ENCODE peak calls at places on chromosomes 11 and 22, in four cellular contexts. One of them, this sample, is unnamed.

GRCh38 chr22:27982106-27982505 is 63.0 kb upstream of the PITPNB start:
- DNase-seq in GM23338: no peak
- DNase-seq in smooth muscle cell of the brain vasculature: no peak
- DNase-seq in ACHN: no peak
- DNase-seq in this sample: no peak

GRCh38 chr11:44622721-44623258 is 57.3 kb downstream of the CD82 start:
- DNase-seq in ACHN: no peak
- DNase-seq in smooth muscle cell of the brain vasculature: no peak
- DNase-seq in GM23338: no peak
- DNase-seq in this sample: no peak

GRCh38 chr11:120719348-120719747 is 207.8 kb downstream of the GRIK4 start:
- DNase-seq in GM23338: no peak
- DNase-seq in ACHN: no peak
- DNase-seq in smooth muscle cell of the brain vasculature: no peak
- DNase-seq in this sample: no peak

GRCh38 chr22:25488244-25489020 is 76.0 kb upstream of the GRK3 start:
- DNase-seq in ACHN: peak
- DNase-seq in GM23338: no peak
- DNase-seq in smooth muscle cell of the brain vasculature: peak
- DNase-seq in this sample: peak

GRCh38 chr22:49482811-49483210 is 344.9 kb downstream of the BRD1 start:
- DNase-seq in ACHN: no peak
- DNase-seq in smooth muscle cell of the brain vasculature: no peak
- DNase-seq in GM23338: no peak
- DNase-seq in this sample: no peak

GRCh38 chr11:57182896-57183295 is 1.1 kb downstream of the LRRC55 start:
- DNase-seq in ACHN: no peak
- DNase-seq in GM23338: no peak
- DNase-seq in smooth muscle cell of the brain vasculature: no peak
- DNase-seq in this sample: no peak

GRCh38 chr11:6319879-6320410 is 356 bp downstream of the CAVIN3 start:
- DNase-seq in GM23338: peak
- DNase-seq in ACHN: no peak
- DNase-seq in smooth muscle cell of the brain vasculature: peak
- DNase-seq in this sample: peak

GRCh38 chr11:62556872-62557631 is 10.4 kb upstream of the AHNAK start:
- DNase-seq in ACHN: no peak
- DNase-seq in smooth muscle cell of the brain vasculature: no peak
- DNase-seq in GM23338: no peak
- DNase-seq in this sample: peak

GRCh38 chr11:74504100-74504691 is 10.7 kb upstream of the LIPT2 start:
- DNase-seq in ACHN: no peak
- DNase-seq in GM23338: no peak
- DNase-seq in smooth muscle cell of the brain vasculature: no peak
- DNase-seq in this sample: no peak

GRCh38 chr11:128022007-128022368 is 565.4 kb downstream of the ETS1 start:
- DNase-seq in smooth muscle cell of the brain vasculature: no peak
- DNase-seq in ACHN: no peak
- DNase-seq in GM23338: no peak
- DNase-seq in this sample: peak

GRCh38 chr11:75762885-75763284 is 5.7 kb upstream of the DGAT2 start:
- DNase-seq in ACHN: no peak
- DNase-seq in smooth muscle cell of the brain vasculature: no peak
- DNase-seq in GM23338: no peak
- DNase-seq in this sample: no peak

GRCh38 chr22:35467788-35468187 is 67.8 kb downstream of the MCM5 start:
- DNase-seq in GM23338: peak
- DNase-seq in ACHN: no peak
- DNase-seq in smooth muscle cell of the brain vasculature: no peak
- DNase-seq in this sample: no peak

GRCh38 chr11:94933225-94934130 is 39.9 kb downstream of the CWC15 start:
- DNase-seq in smooth muscle cell of the brain vasculature: peak
- DNase-seq in GM23338: no peak
- DNase-seq in ACHN: peak
- DNase-seq in this sample: peak

GRCh38 chr11:117911694-117912093 is 17.5 kb downstream of the TMPRSS13 start:
- DNase-seq in ACHN: no peak
- DNase-seq in smooth muscle cell of the brain vasculature: no peak
- DNase-seq in GM23338: no peak
- DNase-seq in this sample: no peak

GRCh38 chr11:10375280-10376048 is 70.6 kb downstream of the ADM start:
- DNase-seq in GM23338: no peak
- DNase-seq in smooth muscle cell of the brain vasculature: peak
- DNase-seq in ACHN: no peak
- DNase-seq in this sample: peak

GRCh38 chr11:93967944-93968343 is 53.2 kb upstream of the HEPHL1 start:
- DNase-seq in GM23338: no peak
- DNase-seq in smooth muscle cell of the brain vasculature: no peak
- DNase-seq in ACHN: no peak
- DNase-seq in this sample: no peak

GRCh38 chr11:88689548-88690240 is 352.2 kb upstream of the CTSC start:
- DNase-seq in GM23338: no peak
- DNase-seq in ACHN: no peak
- DNase-seq in smooth muscle cell of the brain vasculature: no peak
- DNase-seq in this sample: no peak

GRCh38 chr22:27380826-27381225 is 420.7 kb downstream of the MN1 start:
- DNase-seq in GM23338: no peak
- DNase-seq in smooth muscle cell of the brain vasculature: no peak
- DNase-seq in ACHN: no peak
- DNase-seq in this sample: no peak

GRCh38 chr11:106281455-106282173 is 204.2 kb downstream of the AASDHPPT start:
- DNase-seq in ACHN: peak
- DNase-seq in GM23338: no peak
- DNase-seq in smooth muscle cell of the brain vasculature: no peak
- DNase-seq in this sample: peak

GRCh38 chr11:17256512-17256911 is 20.0 kb upstream of the NUCB2 start:
- DNase-seq in GM23338: no peak
- DNase-seq in ACHN: no peak
- DNase-seq in smooth muscle cell of the brain vasculature: no peak
- DNase-seq in this sample: peak

GRCh38 chr22:36384766-36385400 is 2.9 kb downstream of the MYH9 start:
- DNase-seq in GM23338: peak
- DNase-seq in smooth muscle cell of the brain vasculature: no peak
- DNase-seq in ACHN: no peak
- DNase-seq in this sample: peak

GRCh38 chr11:1231396-1232327 is 8.8 kb downstream of the MUC5B start:
- DNase-seq in smooth muscle cell of the brain vasculature: no peak
- DNase-seq in GM23338: no peak
- DNase-seq in ACHN: no peak
- DNase-seq in this sample: no peak

GRCh38 chr11:62479631-62480201 is 60.9 kb downstream of the SCGB1A1 start:
- DNase-seq in smooth muscle cell of the brain vasculature: no peak
- DNase-seq in ACHN: no peak
- DNase-seq in GM23338: no peak
- DNase-seq in this sample: no peak

GRCh38 chr11:125082611-125083311 is 19.7 kb downstream of the SLC37A2 start:
- DNase-seq in smooth muscle cell of the brain vasculature: no peak
- DNase-seq in GM23338: no peak
- DNase-seq in ACHN: no peak
- DNase-seq in this sample: peak

GRCh38 chr11:124724854-124725718 is 14.7 kb upstream of the NRGN start:
- DNase-seq in GM23338: no peak
- DNase-seq in ACHN: no peak
- DNase-seq in smooth muscle cell of the brain vasculature: no peak
- DNase-seq in this sample: peak

GRCh38 chr11:70448983-70449567 is 50.7 kb downstream of the CTTN start:
- DNase-seq in ACHN: no peak
- DNase-seq in smooth muscle cell of the brain vasculature: no peak
- DNase-seq in GM23338: peak
- DNase-seq in this sample: no peak

GRCh38 chr11:35614949-35615569 is 3.2 kb upstream of the FJX1 start:
- DNase-seq in GM23338: no peak
- DNase-seq in smooth muscle cell of the brain vasculature: no peak
- DNase-seq in ACHN: no peak
- DNase-seq in this sample: no peak

GRCh38 chr22:19821523-19822300 is 33.0 kb downstream of the GNB1L start:
- DNase-seq in ACHN: no peak
- DNase-seq in smooth muscle cell of the brain vasculature: no peak
- DNase-seq in GM23338: no peak
- DNase-seq in this sample: no peak

GRCh38 chr11:110951041-110951440 is 238.8 kb upstream of the ARHGAP20 start:
- DNase-seq in ACHN: no peak
- DNase-seq in smooth muscle cell of the brain vasculature: no peak
- DNase-seq in GM23338: no peak
- DNase-seq in this sample: no peak

GRCh38 chr22:17998913-17999312 is 25.4 kb downstream of the MICAL3 start:
- DNase-seq in GM23338: no peak
- DNase-seq in ACHN: no peak
- DNase-seq in smooth muscle cell of the brain vasculature: no peak
- DNase-seq in this sample: no peak

GRCh38 chr22:20653795-20654342 is 120.0 kb upstream of the SERPIND1 start:
- DNase-seq in ACHN: no peak
- DNase-seq in GM23338: no peak
- DNase-seq in smooth muscle cell of the brain vasculature: no peak
- DNase-seq in this sample: no peak

GRCh38 chr11:34351051-34351450 is 6.8 kb downstream of the ABTB2 start:
- DNase-seq in GM23338: no peak
- DNase-seq in smooth muscle cell of the brain vasculature: no peak
- DNase-seq in ACHN: no peak
- DNase-seq in this sample: no peak

GRCh38 chr11:1506981-1507380 is 20.4 kb upstream of the MOB2 start:
- DNase-seq in GM23338: no peak
- DNase-seq in ACHN: no peak
- DNase-seq in smooth muscle cell of the brain vasculature: no peak
- DNase-seq in this sample: no peak

GRCh38 chr11:76699461-76700091 is 29.0 kb upstream of the LRRC32 start:
- DNase-seq in smooth muscle cell of the brain vasculature: no peak
- DNase-seq in ACHN: no peak
- DNase-seq in GM23338: no peak
- DNase-seq in this sample: peak

GRCh38 chr22:29907753-29908515 is 25.0 kb downstream of the MTMR3 start:
- DNase-seq in ACHN: peak
- DNase-seq in GM23338: peak
- DNase-seq in smooth muscle cell of the brain vasculature: peak
- DNase-seq in this sample: peak

GRCh38 chr11:117870176-117870952 is 6.1 kb downstream of the FXYD6 start:
- DNase-seq in ACHN: no peak
- DNase-seq in GM23338: peak
- DNase-seq in smooth muscle cell of the brain vasculature: no peak
- DNase-seq in this sample: no peak

GRCh38 chr22:29270475-29271271 is 2.6 kb downstream of the EWSR1 start:
- DNase-seq in smooth muscle cell of the brain vasculature: no peak
- DNase-seq in GM23338: no peak
- DNase-seq in ACHN: no peak
- DNase-seq in this sample: peak

GRCh38 chr11:110763249-110764011 is 51.2 kb upstream of the ARHGAP20 start:
- DNase-seq in smooth muscle cell of the brain vasculature: peak
- DNase-seq in GM23338: no peak
- DNase-seq in ACHN: no peak
- DNase-seq in this sample: no peak